ENCODE peak calls at places on chromosomes 5 and 9, in five cellular contexts. M is tibial nerve; N is ovary; T is CD4-positive, CD25-positive, alpha-beta regulatory T cell; F is A549. J is an unnamed sample.

GRCh38 chr5:8209500-8209899 is 340.6 kb downstream of the MTRR start:
- DNase-seq in M (no peak), N (no peak), T (no peak), F (no peak), J (no peak)

GRCh38 chr5:87076931-87077330 is 190.8 kb upstream of the RASA1 start:
- DNase-seq in M (no peak), N (no peak), T (no peak), F (no peak), J (no peak)

GRCh38 chr5:150075233-150075632 is 11.1 kb downstream of the CSF1R start:
- DNase-seq in M (no peak), N (no peak), T (no peak), F (no peak), J (no peak)

GRCh38 chr9:131461166-131461565 is 41.6 kb upstream of the POMT1 start:
- DNase-seq in M (no peak), N (no peak), T (no peak), F (no peak), J (no peak)

GRCh38 chr9:108040783-108041182 is 551.2 kb upstream of the KLF4 start:
- DNase-seq in M (no peak), N (no peak), T (no peak), F (peak; percentile 26), J (no peak)

GRCh38 chr5:146607663-146608315 is 91.8 kb upstream of the GPR151 start:
- DNase-seq in M (no peak), N (no peak), T (no peak), F (no peak), J (no peak)

GRCh38 chr5:149439899-149440655 is 61.0 kb upstream of the IL17B start:
- DNase-seq in M (no peak), N (no peak), T (peak; percentile 60), F (peak; percentile 95), J (no peak)

GRCh38 chr5:117103703-117104102 is 529.1 kb upstream of the SEMA6A start:
- DNase-seq in M (no peak), N (no peak), T (no peak), F (no peak), J (no peak)

GRCh38 chr9:136644593-136645342 is 17.9 kb upstream of the EGFL7 start:
- DNase-seq in M (peak; percentile 65), N (peak; percentile 40), T (no peak), F (no peak), J (peak; percentile 92)

GRCh38 chr9:21155501-21155900 is 11.0 kb downstream of the IFNA21 start:
- DNase-seq in M (no peak), N (no peak), T (no peak), F (no peak), J (no peak)

GRCh38 chr5:141476132-141476909 is 555 bp downstream of the PCDHGC3 start:
- DNase-seq in M (peak; percentile 41), N (peak; percentile 71), T (peak; percentile 10), F (peak; percentile 16), J (peak; percentile 66)

GRCh38 chr5:82692826-82693225 is 384.4 kb downstream of the TMEM167A start:
- DNase-seq in M (no peak), N (no peak), T (no peak), F (no peak), J (no peak)

GRCh38 chr5:9546973-9547947 is 1.4 kb upstream of the SEMA5A start:
- DNase-seq in M (no peak), N (peak; percentile 29), T (no peak), F (no peak), J (peak; percentile 30)

GRCh38 chr9:132697230-132697629 is 27.0 kb downstream of the GTF3C4 start:
- DNase-seq in M (no peak), N (no peak), T (no peak), F (peak; percentile 21), J (no peak)

GRCh38 chr9:130039504-130040147 is 3.4 kb downstream of the FNBP1 start:
- DNase-seq in M (no peak), N (no peak), T (peak; percentile 73), F (peak; percentile 51), J (no peak)

GRCh38 chr5:150179221-150179620 is 10.6 kb upstream of the SLC6A7 start:
- DNase-seq in M (no peak), N (no peak), T (no peak), F (no peak), J (no peak)

GRCh38 chr5:89246252-89246651 is 363.3 kb upstream of the MEF2C start:
- DNase-seq in M (no peak), N (no peak), T (no peak), F (no peak), J (no peak)

GRCh38 chr9:76650692-76651091 is 113.5 kb upstream of the PCA3 start:
- DNase-seq in M (no peak), N (no peak), T (peak; percentile 9), F (no peak), J (no peak)

GRCh38 chr9:117516676-117517632 is 102.1 kb upstream of the ASTN2 start:
- DNase-seq in M (no peak), N (no peak), T (no peak), F (no peak), J (no peak)

GRCh38 chr9:133304158-133304470 is 29.1 kb upstream of the ABO start:
- DNase-seq in M (no peak), N (no peak), T (no peak), F (no peak), J (no peak)

GRCh38 chr9:32136700-32137339 is 247.6 kb upstream of the ACO1 start:
- DNase-seq in M (no peak), N (no peak), T (no peak), F (peak; percentile 16), J (no peak)

GRCh38 chr9:96100385-96100978 is 201.5 kb downstream of the HSD17B3 start:
- DNase-seq in M (no peak), N (no peak), T (no peak), F (no peak), J (no peak)

GRCh38 chr9:98678244-98678842 is 30.4 kb downstream of the GABBR2 start:
- DNase-seq in M (no peak), N (no peak), T (peak; percentile 23), F (peak; percentile 20), J (no peak)

GRCh38 chr5:124996764-124997077 is 250.3 kb upstream of the ZNF608 start:
- DNase-seq in M (no peak), N (no peak), T (no peak), F (peak; percentile 44), J (no peak)

GRCh38 chr5:179120951-179121666 is 60.9 kb downstream of the ZNF354C start:
- DNase-seq in M (no peak), N (no peak), T (no peak), F (no peak), J (no peak)

GRCh38 chr5:179123109-179123426 is 62.9 kb downstream of the ZNF354C start:
- DNase-seq in M (no peak), N (no peak), T (no peak), F (no peak), J (no peak)

GRCh38 chr5:179120421-179120861 is 60.3 kb downstream of the ZNF354C start:
- DNase-seq in M (no peak), N (no peak), T (no peak), F (no peak), J (no peak)

GRCh38 chr5:179122411-179123108 is 62.4 kb downstream of the ZNF354C start:
- DNase-seq in M (no peak), N (no peak), T (no peak), F (no peak), J (no peak)

GRCh38 chr5:179121667-179122111 is 61.5 kb downstream of the ZNF354C start:
- DNase-seq in M (no peak), N (no peak), T (no peak), F (no peak), J (no peak)
- H3K9me3 ChIP-seq in M (no peaks in the 10 kb centered on the region), N (no peaks in the 10 kb centered on the region), T (no peaks in the 10 kb centered on the region), F (peaks cover 22% of the 10 kb centered on the region), J (no peaks in the 10 kb centered on the region)

DNA sequence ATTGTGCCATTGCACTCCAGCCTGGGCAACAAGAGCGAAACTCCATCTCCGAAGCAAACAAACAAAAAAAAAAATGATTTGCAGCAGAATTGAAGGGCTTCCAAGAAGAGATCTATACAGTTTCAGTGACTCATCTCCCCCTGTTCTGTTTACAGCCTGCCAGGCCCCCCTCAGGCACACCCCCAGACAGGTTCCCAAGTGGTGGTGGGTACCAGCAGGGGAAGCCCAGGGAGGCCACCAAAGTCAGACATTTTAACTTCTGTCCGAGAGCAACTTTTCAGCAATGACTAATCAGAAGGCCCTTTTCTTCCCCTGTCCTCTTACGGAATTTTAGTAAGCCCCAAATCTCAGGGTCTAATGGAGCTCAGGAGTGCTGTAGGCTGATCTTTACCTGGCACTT is 98.7 kb downstream of the PAX5 start:
- DNase-seq in M (no peak), N (no peak), T (no peak), F (no peak), J (no peak)
- H3K27ac ChIP-seq in M (no peak overlapping the region), N (no peak overlapping the region), T (no peak overlapping the region), F (no peak overlapping the region), J (no peak overlapping the region)

GRCh38 chr9:1460143-1460769 is 410.1 kb downstream of the DMRT2 start:
- DNase-seq in M (no peak), N (no peak), T (peak; percentile 8), F (peak; percentile 13), J (no peak)
- H3K9me3 ChIP-seq in M (no peaks in the 10 kb centered on the region), N (no peaks in the 10 kb centered on the region), T (no peaks in the 10 kb centered on the region), F (no peaks in the 10 kb centered on the region), J (no peaks in the 10 kb centered on the region)

DNA sequence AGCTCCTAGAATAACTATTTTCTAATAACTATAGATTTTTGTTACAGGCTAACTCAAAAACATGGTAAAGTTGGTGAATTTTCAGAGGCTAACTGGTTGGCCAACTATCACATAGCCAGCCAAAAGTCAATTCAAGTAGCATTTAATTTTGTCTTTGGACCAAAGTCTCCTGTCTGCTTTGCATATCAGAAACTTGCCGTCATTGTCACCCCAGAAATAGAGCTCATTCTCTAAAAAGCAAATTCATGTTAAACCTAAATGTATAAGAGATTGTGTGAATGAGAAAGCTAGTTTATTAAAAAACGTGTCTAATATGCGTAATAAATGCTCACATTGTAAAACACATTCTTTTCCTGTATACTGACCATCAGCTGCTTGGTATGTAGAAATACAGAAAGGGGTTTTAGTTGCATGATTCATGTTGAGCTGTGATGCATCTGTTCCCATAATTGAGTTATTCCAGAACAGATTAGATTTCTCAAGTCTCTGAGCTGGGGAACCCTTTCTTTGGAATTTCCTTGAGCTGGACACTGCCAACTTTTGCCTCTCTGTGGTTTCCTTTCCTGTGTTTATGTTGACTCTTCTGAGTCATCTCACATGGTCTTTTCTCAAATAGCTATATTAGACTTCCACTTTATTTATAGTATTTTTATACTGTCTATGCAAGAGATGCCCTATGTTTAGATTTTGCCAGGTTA is 7.3 kb downstream of the SRFBP1 start:
- DNase-seq in M (no peak), N (no peak), T (no peak), F (peak; percentile 73), J (no peak)
- H3K27ac ChIP-seq in M (peak overlapping the region; percentile 70), N (no peak overlapping the region), T (no peak overlapping the region), F (no peak overlapping the region), J (peak overlapping the region; percentile 12)